ENCODE peak calls at places on chromosomes 6 and 20, in nine cellular contexts. T is lower lobe of right lung, J is heart left ventricle, R is OCI-LY7, F is left lung, E is fibroblast of lung, Q is Peyer's patch, H is GM23248, D is IMR-90. Z is an unnamed sample. For H3K9me3, the result is how much of the 10 kb centered on the place peaks cover.

GRCh38 chr20:17640146-17640874 is 41.7 kb downstream of the RRBP1 start:
- DNase-seq in H (no peak), D (no peak), R (no peak), E (no peak), Q (no peak), F (peak), J (no peak), T (no peak), Z (no peak)

GRCh38 chr20:3080939-3081388 is 3.6 kb downstream of the AVP start:
- DNase-seq in T (no peak), H (peak), J (peak), R (no peak), E (peak), F (peak), D (peak), Q (no peak), Z (no peak)

GRCh38 chr6:104705095-104705707 is 154.5 kb downstream of the HACE1 start:
- DNase-seq in T (no peak), E (peak), R (peak), D (peak), H (peak), J (no peak), Q (peak), F (no peak), Z (no peak)

GRCh38 chr6:47413752-47414516 is 63.7 kb upstream of the CD2AP start:
- DNase-seq in Q (peak), D (peak), F (no peak), H (peak), T (no peak), R (peak), E (peak), J (no peak), Z (peak)

GRCh38 chr6:12482386-12482785 is 192.2 kb downstream of the EDN1 start:
- DNase-seq in T (no peak), R (no peak), E (no peak), D (no peak), Q (no peak), H (no peak), J (no peak), F (no peak), Z (no peak)

GRCh38 chr6:131286469-131287040 is 151.3 kb downstream of the AKAP7 start:
- DNase-seq in D (no peak), Q (no peak), E (no peak), T (no peak), R (no peak), J (no peak), F (no peak), H (no peak), Z (no peak)

GRCh38 chr6:170011233-170012142 is 260.1 kb downstream of the ERMARD start:
- DNase-seq in J (peak), H (no peak), R (no peak), T (no peak), F (peak), Q (peak), E (no peak), D (no peak), Z (no peak)

GRCh38 chr6:140478631-140479030 is 1104.2 kb upstream of the CITED2 start:
- DNase-seq in Q (no peak), T (no peak), F (no peak), D (no peak), E (no peak), R (no peak), H (no peak), J (no peak), Z (no peak)

GRCh38 chr6:127732927-127733326 is 156.0 kb downstream of the C6orf58 start:
- DNase-seq in R (no peak), Q (no peak), H (no peak), E (no peak), F (no peak), J (no peak), T (no peak), D (no peak), Z (no peak)

GRCh38 chr6:43922423-43923375 is 152.7 kb downstream of the VEGFA start:
- DNase-seq in F (no peak), J (no peak), H (no peak), D (no peak), R (no peak), T (peak), E (no peak), Q (no peak), Z (no peak)

GRCh38 chr6:45031601-45032000 is 296.5 kb upstream of the RUNX2 start:
- DNase-seq in F (no peak), Q (no peak), E (no peak), T (no peak), J (no peak), R (no peak), H (no peak), D (no peak), Z (no peak)

GRCh38 chr6:75268121-75268987 is 16.2 kb downstream of the TMEM30A start:
- DNase-seq in D (peak), H (peak), F (no peak), R (no peak), Q (peak), J (no peak), T (no peak), E (peak), Z (no peak)

GRCh38 chr20:34987288-34988175 is 31.9 kb downstream of the MYH7B start:
- DNase-seq in E (no peak), R (no peak), Q (no peak), F (peak), D (no peak), H (no peak), T (no peak), J (peak), Z (no peak)

GRCh38 chr6:167141667-167142432 is 15.9 kb downstream of the GPR31 start:
- DNase-seq in R (peak), T (peak), H (peak), D (no peak), E (no peak), F (peak), J (no peak), Q (peak), Z (peak)

GRCh38 chr6:26043389-26044139 is 43.7 kb upstream of the HFE start:
- DNase-seq in Q (peak), J (peak), F (no peak), E (peak), T (peak), H (peak), D (peak), R (peak), Z (no peak)

GRCh38 chr20:60137657-60138245 is 179.5 kb downstream of the CDH26 start:
- DNase-seq in H (peak), T (no peak), R (peak), J (no peak), E (no peak), D (peak), F (no peak), Q (peak), Z (no peak)

GRCh38 chr6:90088009-90088408 is 193.7 kb downstream of the GJA10 start:
- DNase-seq in D (peak), E (peak), T (no peak), R (no peak), F (no peak), H (peak), J (no peak), Q (no peak), Z (no peak)

GRCh38 chr20:41249371-41249770 is 68.2 kb downstream of the ZHX3 start:
- DNase-seq in E (peak), J (peak), Q (peak), H (peak), F (no peak), T (no peak), R (no peak), D (peak), Z (no peak)

GRCh38 chr6:154510144-154510905 is at the start of gene CNKSR3:
- DNase-seq in R (no peak), J (peak), T (peak), E (peak), H (peak), Q (peak), D (peak), F (peak), Z (no peak)

GRCh38 chr20:13037727-13038126 is 29.0 kb downstream of the SPTLC3 start:
- DNase-seq in H (peak), E (no peak), T (no peak), R (no peak), D (peak), Q (no peak), J (no peak), F (no peak), Z (no peak)

GRCh38 chr20:63846128-63846771 is 15.0 kb upstream of the ABHD16B start:
- DNase-seq in D (no peak), E (peak), R (no peak), J (peak), Q (no peak), F (no peak), T (no peak), H (peak), Z (no peak)

GRCh38 chr20:23634044-23634801 is 3.5 kb downstream of the CST3 start:
- DNase-seq in J (no peak), E (no peak), H (no peak), Q (no peak), R (no peak), F (no peak), T (no peak), D (no peak), Z (no peak)

GRCh38 chr6:3001773-3002293 is 2.1 kb downstream of the NQO2 start:
- DNase-seq in F (no peak), E (peak), R (peak), J (no peak), H (peak), D (peak), Q (no peak), T (no peak), Z (no peak)

GRCh38 chr6:44232676-44233559 is 9.5 kb downstream of the SLC29A1 start:
- DNase-seq in H (no peak), D (no peak), Q (no peak), F (peak), T (peak), E (no peak), R (no peak), J (no peak), Z (no peak)

GRCh38 chr6:36873612-36874011 is 991 bp downstream of the PPIL1 start:
- DNase-seq in E (no peak), H (no peak), R (peak), T (no peak), Q (no peak), D (no peak), F (no peak), J (no peak), Z (no peak)
- H3K9me3 ChIP-seq in E (under half), H (under half), R (under half), T (under half), Q (under half), D (under half), F (under half), J (under half), Z (under half)

GRCh38 chr6:168341280-168341679 is 21.7 kb upstream of the DACT2 start:
- DNase-seq in H (no peak), F (no peak), D (no peak), Q (no peak), T (no peak), E (no peak), J (no peak), R (no peak), Z (no peak)
- H3K9me3 ChIP-seq in H (under half), F (under half), D (under half), Q (under half), T (under half), E (under half), J (under half), R (under half), Z (under half)

DNA sequence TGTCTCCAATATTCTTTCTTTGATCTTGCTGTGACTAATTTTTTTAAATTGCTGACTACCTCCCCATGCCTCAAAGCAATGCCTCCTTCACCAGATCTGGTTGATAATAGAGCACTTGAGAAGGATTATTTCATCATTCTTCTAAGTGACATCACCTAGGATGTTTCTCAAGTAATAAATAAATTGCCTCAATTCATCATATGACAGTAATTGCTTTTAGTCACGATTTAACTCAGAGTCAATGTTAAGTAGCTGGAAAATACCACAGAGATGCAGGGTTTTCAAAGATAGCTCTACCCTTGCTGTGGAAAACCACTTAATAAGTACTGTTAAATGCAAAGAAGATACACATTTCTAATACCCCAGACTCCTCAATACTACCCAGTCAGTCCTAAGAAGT is 640.4 kb upstream of the CHD6 start:
- DNase-seq in Q (no peak), E (no peak), J (no peak), F (no peak), H (no peak), D (no peak), R (no peak), T (no peak), Z (no peak)
- H3K9me3 ChIP-seq in Q (under half), E (under half), J (under half), F (under half), H (under half), D (under half), R (under half), T (under half), Z (under half)

GRCh38 chr20:145877-146276 is 3.5 kb downstream of the DEFB126 start:
- DNase-seq in E (no peak), D (no peak), F (no peak), Q (no peak), H (no peak), R (no peak), T (no peak), J (no peak), Z (no peak)
- H3K9me3 ChIP-seq in E (under half), D (under half), F (under half), Q (under half), H (under half), R (under half), T (under half), J (under half), Z (under half)

GRCh38 chr6:96433950-96434349 is 87.7 kb upstream of the UFL1 start:
- DNase-seq in T (no peak), J (no peak), Q (no peak), E (peak), R (no peak), H (no peak), D (no peak), F (no peak), Z (no peak)
- H3K9me3 ChIP-seq in T (under half), J (under half), Q (under half), E (under half), R (under half), H (under half), D (under half), F (half or more), Z (under half)

Z was measured in T-helper 17 cell.